ENCODE peak calls at places on chromosomes 12 and 14, in four cellular contexts. G is type B pancreatic cell, U is hypothalamus, Z is aorta. K is an unnamed sample.

GRCh38 chr12:107670999-107671643 is 14.5 kb upstream of the PWP1 start:
- DNase-seq in Z (no peak), G (no peak), U (no peak), K (no peak)

GRCh38 chr12:6084261-6084968 is 40.1 kb downstream of the VWF start:
- DNase-seq in G (no peak), U (peak), Z (no peak), K (no peak)

GRCh38 chr12:106049105-106049504 is 89.6 kb downstream of the NUAK1 start:
- DNase-seq in U (peak), Z (no peak), G (no peak), K (no peak)

GRCh38 chr12:106601548-106601947 is 18.7 kb downstream of the RFX4 start:
- DNase-seq in G (no peak), U (no peak), Z (no peak), K (no peak)

GRCh38 chr12:123523518-123523917 is 10.0 kb downstream of the RILPL1 start:
- DNase-seq in Z (no peak), U (no peak), G (no peak), K (no peak)

GRCh38 chr12:124821252-124822200 is 42.1 kb downstream of the SCARB1 start:
- DNase-seq in G (no peak), U (no peak), Z (no peak), K (no peak)

GRCh38 chr14:56094063-56094462 is 24.1 kb upstream of the PELI2 start:
- DNase-seq in G (no peak), Z (no peak), U (no peak), K (no peak)

GRCh38 chr12:1845427-1845826 is 25.1 kb downstream of the LRTM2 start:
- DNase-seq in G (peak), U (no peak), Z (peak), K (peak)

GRCh38 chr12:532908-533565 is 73.3 kb downstream of the B4GALNT3 start:
- DNase-seq in Z (no peak), U (no peak), G (no peak), K (no peak)

GRCh38 chr12:105468464-105468863 is 138.0 kb downstream of the C12orf75 start:
- DNase-seq in U (no peak), G (no peak), Z (no peak), K (no peak)

GRCh38 chr12:12837025-12837872 is 24.1 kb downstream of the DDX47 start:
- DNase-seq in Z (peak), G (no peak), U (peak), K (peak)

GRCh38 chr12:100793182-100793581 is 1.4 kb upstream of the ANO4 start:
- DNase-seq in U (no peak), Z (no peak), G (no peak), K (no peak)

GRCh38 chr12:94258593-94258992 is 110.2 kb downstream of the PLXNC1 start:
- DNase-seq in Z (no peak), U (no peak), G (no peak), K (no peak)

GRCh38 chr12:19591951-19592350 is 152.7 kb downstream of the AEBP2 start:
- DNase-seq in Z (no peak), U (no peak), G (no peak), K (no peak)

GRCh38 chr14:36747411-36748184 is 85.9 kb downstream of the PAX9 start:
- DNase-seq in U (no peak), Z (no peak), G (no peak), K (no peak)

GRCh38 chr12:69851976-69852375 is 26.9 kb downstream of the MYRFL start:
- DNase-seq in Z (no peak), U (no peak), G (no peak), K (no peak)

GRCh38 chr14:94638961-94639817 is 27.0 kb downstream of the SERPINA3 start:
- DNase-seq in U (no peak), G (no peak), Z (no peak), K (peak)

GRCh38 chr12:49791156-49791555 is 37.1 kb downstream of the NCKAP5L start:
- DNase-seq in U (no peak), G (no peak), Z (peak), K (no peak)

GRCh38 chr14:99597911-99598600 is 6.0 kb downstream of the CCDC85C start:
- DNase-seq in G (no peak), Z (no peak), U (no peak), K (no peak)

GRCh38 chr14:102507026-102507860 is 2.3 kb downstream of the ANKRD9 start:
- DNase-seq in Z (no peak), U (no peak), G (no peak), K (no peak)

GRCh38 chr12:2395352-2395977 is 342.7 kb downstream of the CACNA1C start:
- DNase-seq in Z (peak), G (no peak), U (no peak), K (no peak)

GRCh38 chr12:51752490-51752889 is 96.0 kb downstream of the FIGNL2 start:
- DNase-seq in Z (peak), U (peak), G (no peak), K (no peak)

GRCh38 chr12:2294651-2295475 is 242.1 kb downstream of the CACNA1C start:
- DNase-seq in G (no peak), U (no peak), Z (peak), K (peak)

GRCh38 chr14:63770187-63770807 is 42.4 kb upstream of the SGPP1 start:
- DNase-seq in G (no peak), U (peak), Z (no peak), K (no peak)